ENCODE peak calls at places on chromosomes 6 and 20, in four cellular contexts. S is A549, H is natural killer cell, O is OCI-LY7. A is an unnamed sample.

GRCh38 chr6:143397229-143398222 is 53.0 kb downstream of the ADAT2 start:
- DNase-seq in S (peak), H (peak), O (no peak), A (no peak)

GRCh38 chr6:155084431-155085123 is 89.5 kb downstream of the TIAM2 start:
- DNase-seq in S (no peak), H (no peak), O (no peak), A (no peak)

GRCh38 chr6:2275207-2275891 is 29.9 kb upstream of the GMDS start:
- DNase-seq in S (no peak), H (no peak), O (no peak), A (no peak)

GRCh38 chr20:4476903-4477302 is 244.8 kb upstream of the PRND start:
- DNase-seq in S (no peak), H (no peak), O (no peak), A (no peak)

GRCh38 chr6:157322792-157323113 is 566 bp downstream of the TMEM242 start:
- DNase-seq in S (no peak), H (no peak), O (no peak), A (no peak)

GRCh38 chr6:167795874-167796667 is 30.6 kb upstream of the AFDN start:
- DNase-seq in S (no peak), H (no peak), O (no peak), A (peak)

GRCh38 chr20:60046011-60046413 is 87.8 kb downstream of the CDH26 start:
- DNase-seq in S (no peak), H (no peak), O (no peak), A (no peak)

GRCh38 chr6:119446623-119447008 is 97.1 kb upstream of the MAN1A1 start:
- DNase-seq in S (no peak), H (no peak), O (no peak), A (no peak)

GRCh38 chr20:59684685-59685212 is 80.4 kb downstream of the PHACTR3 start:
- DNase-seq in S (no peak), H (no peak), O (no peak), A (no peak)

GRCh38 chr6:38933426-38933825 is 115.2 kb upstream of the GLP1R start:
- DNase-seq in S (peak), H (no peak), O (no peak), A (no peak)

GRCh38 chr6:3987072-3987471 is 91.9 kb downstream of the FAM217A start:
- DNase-seq in S (peak), H (no peak), O (no peak), A (no peak)

GRCh38 chr6:138239774-138240173 is 21.5 kb upstream of the PBOV1 start:
- DNase-seq in S (no peak), H (no peak), O (no peak), A (no peak)

GRCh38 chr6:136994782-136995181 is 50.0 kb downstream of the IL20RA start:
- DNase-seq in S (peak), H (no peak), O (no peak), A (no peak)

GRCh38 chr6:106512048-106512957 is 117.0 kb downstream of the RTN4IP1 start:
- DNase-seq in S (peak), H (peak), O (peak), A (no peak)

GRCh38 chr20:22861231-22861980 is 173.7 kb upstream of the SSTR4 start:
- DNase-seq in S (no peak), H (no peak), O (no peak), A (no peak)

GRCh38 chr6:47097092-47097945 is 55.2 kb upstream of the ADGRF1 start:
- DNase-seq in S (peak), H (no peak), O (peak), A (no peak)

GRCh38 chr6:524803-525202 is 132.1 kb downstream of the HUS1B start:
- DNase-seq in S (no peak), H (no peak), O (peak), A (no peak)

GRCh38 chr6:155265843-155266535 is 2.2 kb downstream of the CLDN20 start:
- DNase-seq in S (no peak), H (no peak), O (no peak), A (no peak)

GRCh38 chr6:110180228-110181008 is at the start of gene CDC40:
- DNase-seq in S (no peak), H (peak), O (no peak), A (peak)

GRCh38 chr20:23304616-23305015 is 46.0 kb upstream of the NXT1 start:
- DNase-seq in S (no peak), H (no peak), O (no peak), A (no peak)

GRCh38 chr20:1637755-1638154 is 17.9 kb upstream of the SIRPB1 start:
- DNase-seq in S (no peak), H (no peak), O (no peak), A (no peak)

GRCh38 chr6:4973972-4974885 is 29.6 kb downstream of the RPP40 start:
- DNase-seq in S (no peak), H (no peak), O (no peak), A (no peak)

GRCh38 chr6:136446579-136447182 is 103.5 kb downstream of the MAP7 start:
- DNase-seq in S (peak), H (no peak), O (no peak), A (no peak)

GRCh38 chr20:2303693-2304092 is 7.9 kb downstream of the TGM3 start:
- DNase-seq in S (peak), H (no peak), O (no peak), A (no peak)

GRCh38 chr6:42199106-42199981 is 4.6 kb upstream of the GUCA1B start:
- DNase-seq in S (peak), H (no peak), O (no peak), A (no peak)

GRCh38 chr6:73743556-73743955 is 47.6 kb downstream of the CD109 start:
- DNase-seq in S (no peak), H (no peak), O (no peak), A (no peak)

GRCh38 chr20:37071481-37071911 is 24.3 kb downstream of the RBL1 start:
- DNase-seq in S (no peak), H (peak), O (no peak), A (no peak)

GRCh38 chr6:32960563-32960962 is 7.7 kb upstream of the HLA-DMA start:
- DNase-seq in S (no peak), H (no peak), O (no peak), A (no peak)

GRCh38 chr20:46501961-46502360 is 11.4 kb downstream of the ZNF334 start:
- DNase-seq in S (no peak), H (no peak), O (no peak), A (no peak)
- TF ChIP-seq CTCF in S (no peak), H (no peak), O (no peak), A (no peak)

GRCh38 chr20:54209216-54209813 is 1.4 kb downstream of the PFDN4 start:
- DNase-seq in S (no peak), H (no peak), O (no peak), A (no peak)
- TF ChIP-seq CTCF in S (peak), H (no peak), O (no peak), A (no peak)

GRCh38 chr6:108176281-108177089 is 10.7 kb downstream of the NR2E1 start:
- DNase-seq in S (no peak), H (no peak), O (no peak), A (peak)

GRCh38 chr6:108171918-108172516 is 6.2 kb downstream of the NR2E1 start:
- DNase-seq in S (no peak), H (no peak), O (no peak), A (no peak)

GRCh38 chr6:108175176-108175591 is 9.4 kb downstream of the NR2E1 start:
- DNase-seq in S (no peak), H (no peak), O (no peak), A (no peak)

GRCh38 chr6:108174371-108175175 is 8.8 kb downstream of the NR2E1 start:
- DNase-seq in S (no peak), H (no peak), O (no peak), A (no peak)

DNA sequence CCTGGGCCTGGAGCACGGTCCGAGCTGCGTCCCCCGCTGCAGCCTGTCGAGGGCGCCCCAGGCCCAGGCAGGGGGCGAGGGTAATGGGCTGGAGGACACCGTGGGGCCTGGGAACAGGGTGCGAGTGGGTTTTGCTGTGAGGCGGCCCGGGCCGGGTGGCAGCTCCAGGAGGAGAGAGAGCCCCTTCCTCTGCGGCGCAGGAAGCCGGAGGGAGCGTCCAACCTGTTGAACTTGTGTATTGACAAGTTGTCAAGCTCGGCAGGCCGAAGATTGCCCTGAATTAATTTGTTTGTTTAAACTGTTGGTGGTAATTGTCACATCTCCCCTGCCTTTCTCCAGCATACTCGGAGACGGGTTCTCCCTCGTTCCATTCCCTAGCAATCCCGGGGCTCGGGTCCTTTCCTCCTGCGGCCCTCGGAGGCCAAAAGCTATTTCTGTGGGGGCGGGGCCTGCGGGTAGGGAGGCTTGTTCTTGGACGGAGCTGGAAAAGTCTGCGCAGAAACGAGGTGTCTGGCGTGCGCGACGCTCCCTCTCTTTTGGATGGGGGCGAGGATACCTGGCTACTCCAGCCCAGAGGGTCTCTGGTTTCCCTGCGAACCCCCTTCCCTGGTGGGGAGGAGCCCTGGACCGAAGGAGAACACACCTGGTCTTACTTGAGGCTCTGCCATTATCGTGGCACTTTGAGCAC is 9.9 kb downstream of the NR2E1 start:
- DNase-seq in S (no peak), H (no peak), O (peak), A (no peak)
- TF ChIP-seq CTCF in S (no peak), H (no peak), O (peak), A (peak)

GRCh38 chr6:117482240-117483003 is at the start of gene DCBLD1:
- DNase-seq in S (peak), H (peak), O (no peak), A (peak)
- TF ChIP-seq CTCF in S (no peak), H (no peak), O (no peak), A (peak)

DNA sequence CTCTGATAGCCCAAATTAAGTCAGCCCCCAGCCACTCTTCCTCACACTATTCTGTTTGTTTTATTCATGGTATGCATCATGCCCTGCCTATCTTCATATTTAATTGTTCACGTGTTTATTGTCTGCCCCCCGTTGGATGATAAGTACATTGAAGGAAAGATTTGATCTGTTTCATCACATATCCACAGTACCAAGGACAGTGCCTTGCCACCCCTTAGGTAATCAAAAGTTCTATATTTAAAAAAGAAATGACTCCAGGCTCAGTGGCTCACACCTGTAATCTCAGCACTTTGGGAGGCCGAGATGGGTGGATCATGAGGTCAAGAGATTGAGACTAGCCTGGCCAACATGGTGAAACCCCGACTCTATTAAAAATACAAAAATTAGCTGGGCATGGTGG is 10.2 kb upstream of the RIN2 start:
- DNase-seq in S (no peak), H (no peak), O (no peak), A (no peak)
- TF ChIP-seq CTCF in S (no peak), H (no peak), O (no peak), A (no peak)

DNA sequence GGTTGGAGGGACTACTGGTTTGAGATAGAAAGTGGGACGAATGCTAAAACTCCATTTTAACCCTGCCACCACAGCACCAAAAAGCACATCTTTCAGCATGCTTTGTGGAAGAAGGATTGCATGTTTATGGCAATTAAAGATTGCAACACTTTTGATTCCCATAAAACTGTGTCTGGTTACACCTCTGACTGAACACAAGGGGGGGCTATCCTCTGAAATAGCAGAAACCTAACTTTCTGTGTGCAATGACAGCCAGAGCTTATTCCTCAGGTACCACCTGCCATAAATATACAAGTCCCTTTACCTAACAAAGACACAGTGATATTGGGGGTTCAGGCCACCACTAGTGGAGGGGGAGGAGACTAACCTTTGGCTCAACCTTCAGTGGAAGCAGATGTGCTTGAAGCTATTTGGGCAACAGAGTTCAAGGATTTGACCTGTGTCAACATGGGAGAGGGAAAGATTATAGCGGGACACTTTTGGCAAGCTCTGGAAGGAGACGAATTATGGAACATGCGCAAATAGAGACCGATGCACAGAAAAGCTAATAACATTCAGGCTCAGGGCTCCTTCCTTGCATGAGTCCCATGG is 9.6 kb upstream of the PLG start:
- DNase-seq in S (peak), H (no peak), O (peak), A (no peak)
- TF ChIP-seq CTCF in S (no peak), H (no peak), O (peak), A (peak)

GRCh38 chr6:111478749-111479148 is 4.3 kb downstream of the REV3L start:
- DNase-seq in S (peak), H (no peak), O (peak), A (no peak)
- TF ChIP-seq CTCF in S (peak), H (peak), O (peak), A (peak)

GRCh38 chr6:90770778-90771177 is 183.9 kb upstream of the MAP3K7 start:
- DNase-seq in S (no peak), H (no peak), O (no peak), A (no peak)
- TF ChIP-seq CTCF in S (no peak), H (no peak), O (no peak), A (no peak)

GRCh38 chr6:24696097-24696496 is 22.9 kb downstream of the C6orf62 start:
- DNase-seq in S (no peak), H (no peak), O (no peak), A (no peak)
- TF ChIP-seq CTCF in S (no peak), H (no peak), O (no peak), A (no peak)

A was measured in type B pancreatic cell.